ENCODE peak calls at places on chromosomes 5 and 9, in four cellular contexts. X, N, S and F are unnamed samples.
A peak's percentile ranks its signal among the peaks of the same experiment; 100 is the strongest.

GRCh38 chr5:36692791-36693763 is 86.7 kb downstream of the SLC1A3 start:
- DNase-seq in X (peak; percentile 77), S (no peak), N (peak; percentile 14), F (peak; percentile 84)

GRCh38 chr9:136265561-136266355 is 20.1 kb upstream of the QSOX2 start:
- DNase-seq in S (no peak), X (no peak), N (no peak), F (no peak)

GRCh38 chr5:176887252-176887849 is 11.8 kb downstream of the HK3 start:
- DNase-seq in X (no peak), S (no peak), N (no peak), F (no peak)

GRCh38 chr9:135671591-135672041 is 8.5 kb downstream of the LCN9 start:
- DNase-seq in X (no peak), N (no peak), S (no peak), F (no peak)

GRCh38 chr5:144333336-144333920 is 162.8 kb downstream of the KCTD16 start:
- DNase-seq in S (no peak), X (no peak), N (no peak), F (peak; percentile 12)

GRCh38 chr5:160463775-160464465 is 42.3 kb downstream of the PTTG1 start:
- DNase-seq in N (no peak), S (no peak), X (no peak), F (peak; percentile 73)

GRCh38 chr9:126629007-126629674 is 15.4 kb downstream of the LMX1B start:
- DNase-seq in S (no peak), X (no peak), N (no peak), F (peak; percentile 46)

GRCh38 chr5:129249891-129250290 is 155.3 kb downstream of the ISOC1 start:
- DNase-seq in N (no peak), S (no peak), X (no peak), F (no peak)

GRCh38 chr5:145495741-145496140 is 339.4 kb downstream of the PRELID2 start:
- DNase-seq in X (no peak), S (no peak), N (no peak), F (peak; percentile 68)

GRCh38 chr9:81035171-81035570 is 654.2 kb downstream of the TLE1 start:
- DNase-seq in N (no peak), X (no peak), S (no peak), F (no peak)

GRCh38 chr9:127523312-127523851 is 72.1 kb downstream of the LRSAM1 start:
- DNase-seq in X (peak; percentile 6), N (no peak), S (no peak), F (peak; percentile 70)

GRCh38 chr5:32027093-32027716 is 146.9 kb downstream of the GOLPH3 start:
- DNase-seq in N (no peak), X (no peak), S (no peak), F (no peak)

GRCh38 chr5:80141147-80141671 is 106.1 kb downstream of the THBS4 start:
- DNase-seq in N (no peak), X (peak; percentile 89), S (no peak), F (no peak)

GRCh38 chr5:589588-589987 is 22.6 kb upstream of the CEP72 start:
- DNase-seq in S (no peak), X (no peak), N (no peak), F (no peak)

GRCh38 chr5:173920866-173921265 is 32.7 kb downstream of the CPEB4 start:
- DNase-seq in S (no peak), N (no peak), X (no peak), F (no peak)

GRCh38 chr9:69380301-69380700 is 55.3 kb downstream of the ENTREP1 start:
- DNase-seq in N (no peak), S (no peak), X (no peak), F (peak; percentile 35)

GRCh38 chr5:119353686-119354366 is 2.0 kb upstream of the TNFAIP8 start:
- DNase-seq in X (no peak), N (no peak), S (no peak), F (no peak)

GRCh38 chr9:87973791-87974292 is 491 bp downstream of the CDK20 start:
- DNase-seq in N (no peak), S (no peak), X (no peak), F (no peak)

GRCh38 chr5:142792012-142792864 is 22.1 kb downstream of the ARHGAP26 start:
- DNase-seq in X (no peak), N (no peak), S (no peak), F (no peak)

GRCh38 chr5:169607882-169608281 is 24.3 kb downstream of the SPDL1 start:
- DNase-seq in N (no peak), X (no peak), S (no peak), F (no peak)

GRCh38 chr9:111959468-111959941 is 62.9 kb downstream of the UGCG start:
- DNase-seq in X (no peak), N (no peak), S (no peak), F (peak; percentile 79)

GRCh38 chr9:100437860-100438805 is 11.2 kb downstream of the MSANTD3 start:
- DNase-seq in N (peak; percentile 26), S (no peak), X (peak; percentile 74), F (peak; percentile 79)

GRCh38 chr5:90477073-90477472 is 2.4 kb downstream of the POLR3G start:
- DNase-seq in N (no peak), S (no peak), X (no peak), F (no peak)

GRCh38 chr5:169942181-169942580 is 38.1 kb downstream of the INSYN2B start:
- DNase-seq in S (no peak), N (no peak), X (no peak), F (no peak)

GRCh38 chr5:17314907-17315471 is 97.6 kb downstream of the BASP1 start:
- DNase-seq in X (no peak), S (no peak), N (no peak), F (no peak)

GRCh38 chr5:156411957-156412356 is 85.0 kb downstream of the SGCD start:
- DNase-seq in S (no peak), X (no peak), N (no peak), F (no peak)

GRCh38 chr5:124180523-124181461 is 565.6 kb downstream of the ZNF608 start:
- DNase-seq in N (no peak), X (no peak), S (no peak), F (no peak)

GRCh38 chr5:176776916-176777315 is 33.4 kb upstream of the UNC5A start:
- DNase-seq in S (no peak), N (no peak), X (no peak), F (no peak)

GRCh38 chr5:9207820-9208418 is 338.0 kb downstream of the SEMA5A start:
- DNase-seq in S (no peak), N (no peak), X (no peak), F (peak; percentile 77)